ENCODE peak calls at places on chromosome 14, in five cellular contexts. D is activated T-cell treated with anti-CD3 and anti-CD28 coated beads, Interleukin-2, amount 50 U/mL, for 1 hour; C is lower lobe of right lung; Q is aorta; K is NCI-H1105. T is an unnamed sample.

GRCh38 chr14:86296173-86296572 is 766.2 kb downstream of the FLRT2 start:
- DNase-seq in Q (no peak), D (no peak), C (no peak), K (peak), T (no peak)

GRCh38 chr14:35332517-35333346 is 40.5 kb downstream of the PSMA6 start:
- DNase-seq in C (no peak), Q (no peak), K (no peak), D (peak), T (peak)

GRCh38 chr14:90383731-90384542 is 12.9 kb upstream of the CALM1 start:
- DNase-seq in D (peak), K (peak), Q (peak), C (peak), T (peak)

GRCh38 chr14:84927096-84927910 is 602.6 kb upstream of the FLRT2 start:
- DNase-seq in Q (no peak), K (peak), D (no peak), C (no peak), T (no peak)

GRCh38 chr14:79161576-79161975 is 991.4 kb downstream of the NRXN3 start:
- DNase-seq in Q (no peak), K (no peak), C (no peak), D (no peak), T (peak)

GRCh38 chr14:42884100-42884499 is 1277.4 kb downstream of the LRFN5 start:
- DNase-seq in C (no peak), D (no peak), Q (no peak), K (no peak), T (no peak)

GRCh38 chr14:24232645-24233537 is at the start of gene GMPR2:
- DNase-seq in D (no peak), Q (no peak), C (no peak), K (peak), T (peak)

GRCh38 chr14:59576332-59577294 is at the start of gene CCDC175:
- DNase-seq in C (peak), K (peak), D (peak), Q (peak), T (peak)

GRCh38 chr14:83847102-83847501 is 1682.8 kb upstream of the FLRT2 start:
- DNase-seq in K (no peak), D (no peak), C (no peak), Q (no peak), T (no peak)

GRCh38 chr14:30185832-30186231 is 258.2 kb upstream of the PRKD1 start:
- DNase-seq in C (no peak), Q (no peak), D (no peak), K (no peak), T (no peak)

GRCh38 chr14:94380225-94381148 is 7.9 kb downstream of the SERPINA1 start:
- DNase-seq in D (no peak), C (no peak), K (no peak), Q (no peak), T (no peak)

GRCh38 chr14:76346391-76347160 is 29.4 kb upstream of the ESRRB start:
- DNase-seq in K (no peak), Q (peak), D (no peak), C (no peak), T (no peak)

GRCh38 chr14:72409047-72409446 is 476.8 kb downstream of the RGS6 start:
- DNase-seq in K (no peak), Q (no peak), D (no peak), C (no peak), T (no peak)

GRCh38 chr14:101810897-101811620 is 49.5 kb downstream of the PPP2R5C start:
- DNase-seq in C (no peak), K (no peak), Q (no peak), D (peak), T (no peak)

GRCh38 chr14:28001002-28001401 is 765.6 kb upstream of the FOXG1 start:
- DNase-seq in K (no peak), C (no peak), Q (no peak), D (no peak), T (no peak)

GRCh38 chr14:87332001-87332400 is 661.0 kb downstream of the GALC start:
- DNase-seq in D (no peak), C (no peak), Q (no peak), K (no peak), T (no peak)

GRCh38 chr14:96249016-96249415 is 7.0 kb upstream of the BDKRB1 start:
- DNase-seq in Q (no peak), D (no peak), C (no peak), K (no peak), T (no peak)

GRCh38 chr14:34324363-34324795 is 137.7 kb downstream of the SPTSSA start:
- DNase-seq in Q (no peak), K (peak), C (no peak), D (no peak), T (peak)

GRCh38 chr14:29489911-29490310 is 437.7 kb downstream of the PRKD1 start:
- DNase-seq in C (no peak), Q (no peak), D (no peak), K (no peak), T (no peak)

GRCh38 chr14:102063808-102064429 is 22.9 kb downstream of the HSP90AA1 start:
- DNase-seq in D (no peak), Q (peak), K (no peak), C (no peak), T (no peak)

GRCh38 chr14:94914191-94914590 is 144.3 kb upstream of the GSC start:
- DNase-seq in Q (no peak), C (no peak), K (no peak), D (no peak), T (no peak)

GRCh38 chr14:87896393-87897380 is 96.3 kb downstream of the GALC start:
- DNase-seq in C (no peak), K (peak), Q (no peak), D (no peak), T (peak)

GRCh38 chr14:80055912-80056801 is 155.1 kb downstream of the DIO2 start:
- DNase-seq in Q (no peak), C (no peak), K (peak), D (no peak), T (no peak)

GRCh38 chr14:19974844-19975243 is 547 bp upstream of the OR4K15 start:
- DNase-seq in Q (no peak), D (no peak), K (no peak), C (no peak), T (peak)

GRCh38 chr14:68308695-68309094 is 484.2 kb downstream of the ZFP36L1 start:
- DNase-seq in D (no peak), C (no peak), K (no peak), Q (no peak), T (no peak)

GRCh38 chr14:37588667-37588955 is 6.4 kb downstream of the FOXA1 start:
- DNase-seq in Q (no peak), K (no peak), C (no peak), D (no peak), T (no peak)

GRCh38 chr14:68598621-68599447 is 194.0 kb downstream of the ZFP36L1 start:
- DNase-seq in K (no peak), D (no peak), C (peak), Q (peak), T (no peak)

GRCh38 chr14:30427401-30427800 is 131.6 kb upstream of the G2E3 start:
- DNase-seq in K (no peak), Q (no peak), D (no peak), C (no peak), T (no peak)

GRCh38 chr14:84262932-84263331 is 1267.0 kb upstream of the FLRT2 start:
- DNase-seq in C (no peak), K (no peak), Q (no peak), D (no peak), T (no peak)

GRCh38 chr14:104287301-104288009 is 149.1 kb downstream of the KIF26A start:
- DNase-seq in Q (peak), D (no peak), C (peak), K (no peak), T (no peak)

GRCh38 chr14:101241807-101242278 is 319.5 kb upstream of the DIO3 start:
- DNase-seq in Q (peak), D (no peak), C (peak), K (no peak), T (no peak)

GRCh38 chr14:93475471-93475870 is 44.7 kb downstream of the UNC79 start:
- DNase-seq in Q (no peak), K (no peak), D (no peak), C (no peak), T (no peak)

GRCh38 chr14:86646688-86647687 is 1117.0 kb downstream of the FLRT2 start:
- DNase-seq in K (no peak), D (no peak), Q (no peak), C (no peak), T (no peak)

GRCh38 chr14:29927596-29928341 is at the start of gene PRKD1:
- DNase-seq in C (peak), K (no peak), Q (peak), D (no peak), T (no peak)

GRCh38 chr14:64763801-64764511 is 59.7 kb downstream of the PLEKHG3 start:
- DNase-seq in Q (peak), D (no peak), C (peak), K (no peak), T (no peak)

GRCh38 chr14:101509730-101510371 is 51.4 kb upstream of the DIO3 start:
- DNase-seq in Q (peak), D (no peak), C (peak), K (no peak), T (no peak)

GRCh38 chr14:55271572-55272414 is 572 bp downstream of the FBXO34 start:
- DNase-seq in C (peak), Q (peak), D (peak), K (peak), T (peak)